ENCODE peak calls at places on chromosome 2, in seven cellular contexts. J, U, S, Z, D, T and B are unnamed samples.

GRCh38 chr2:56017784-56018183 is 94.2 kb upstream of the EFEMP1 start:
- DNase-seq in J (no peak), U (no peak), S (no peak), Z (no peak), D (no peak), T (no peak), B (no peak)

GRCh38 chr2:196287541-196287940 is 116.2 kb upstream of the STK17B start:
- DNase-seq in J (no peak), U (no peak), S (no peak), Z (no peak), D (no peak), T (no peak), B (no peak)

GRCh38 chr2:28821295-28821958 is 10.8 kb downstream of the SPDYA start:
- DNase-seq in J (no peak), U (peak; percentile 73), S (peak; percentile 48), Z (peak; percentile 39), D (peak; percentile 73), T (peak; percentile 57), B (peak; percentile 35)

GRCh38 chr2:215032153-215032552 is 106.3 kb downstream of the ABCA12 start:
- DNase-seq in J (no peak), U (no peak), S (no peak), Z (no peak), D (no peak), T (no peak), B (no peak)

GRCh38 chr2:237235383-237236095 is 149.8 kb downstream of the COPS8 start:
- DNase-seq in J (peak; percentile 71), U (peak; percentile 78), S (no peak), Z (no peak), D (no peak), T (peak; percentile 89), B (no peak)

GRCh38 chr2:48328159-48328816 is 201.7 kb upstream of the STON1 start:
- DNase-seq in J (no peak), U (no peak), S (no peak), Z (no peak), D (no peak), T (no peak), B (no peak)

GRCh38 chr2:20496477-20496876 is 49.6 kb downstream of the RHOB start:
- DNase-seq in J (no peak), U (no peak), S (no peak), Z (no peak), D (no peak), T (no peak), B (no peak)

GRCh38 chr2:30927561-30928075 is 120.4 kb upstream of the CAPN13 start:
- DNase-seq in J (no peak), U (no peak), S (no peak), Z (no peak), D (no peak), T (no peak), B (no peak)

GRCh38 chr2:118661184-118661583 is 186.3 kb downstream of the EN1 start:
- DNase-seq in J (no peak), U (no peak), S (no peak), Z (no peak), D (no peak), T (no peak), B (no peak)

GRCh38 chr2:19785867-19786266 is 115.9 kb downstream of the TTC32 start:
- DNase-seq in J (no peak), U (no peak), S (no peak), Z (no peak), D (no peak), T (no peak), B (no peak)

GRCh38 chr2:102660070-102660469 is 40.7 kb downstream of the SLC9A2 start:
- DNase-seq in J (no peak), U (no peak), S (no peak), Z (no peak), D (no peak), T (no peak), B (no peak)

GRCh38 chr2:216107760-216108159 is 1.4 kb upstream of the XRCC5 start:
- DNase-seq in J (no peak), U (no peak), S (no peak), Z (no peak), D (no peak), T (no peak), B (no peak)

GRCh38 chr2:71578665-71579371 is 125.5 kb downstream of the DYSF start:
- DNase-seq in J (peak; percentile 69), U (no peak), S (no peak), Z (no peak), D (no peak), T (no peak), B (no peak)

GRCh38 chr2:174615951-174616436 is 18.4 kb upstream of the WIPF1 start:
- DNase-seq in J (peak; percentile 54), U (peak; percentile 38), S (no peak), Z (no peak), D (no peak), T (peak; percentile 72), B (no peak)

GRCh38 chr2:241817126-241817820 is 8.3 kb downstream of the NEU4 start:
- DNase-seq in J (peak; percentile 21), U (no peak), S (no peak), Z (no peak), D (no peak), T (no peak), B (no peak)

GRCh38 chr2:37558622-37559021 is 112.8 kb downstream of the CDC42EP3 start:
- DNase-seq in J (peak; percentile 55), U (no peak), S (no peak), Z (no peak), D (peak; percentile 36), T (no peak), B (peak; percentile 27)

GRCh38 chr2:3338360-3338759 is 39.3 kb downstream of the EIPR1 start:
- DNase-seq in J (no peak), U (no peak), S (no peak), Z (no peak), D (no peak), T (no peak), B (no peak)

GRCh38 chr2:113799375-113799774 is 42.9 kb upstream of the SLC35F5 start:
- DNase-seq in J (no peak), U (no peak), S (no peak), Z (no peak), D (peak; percentile 67), T (no peak), B (no peak)

GRCh38 chr2:176924909-176925548 is 287.6 kb upstream of the HNRNPA3 start:
- DNase-seq in J (no peak), U (no peak), S (no peak), Z (no peak), D (no peak), T (no peak), B (no peak)

GRCh38 chr2:235723811-235724465 is 230.1 kb downstream of the AGAP1 start:
- DNase-seq in J (no peak), U (no peak), S (no peak), Z (no peak), D (no peak), T (no peak), B (no peak)

GRCh38 chr2:160229591-160229990 is 29.5 kb upstream of the ITGB6 start:
- DNase-seq in J (no peak), U (peak; percentile 74), S (no peak), Z (no peak), D (no peak), T (peak; percentile 84), B (no peak)

GRCh38 chr2:230161180-230161579 is 58.6 kb downstream of the SP110 start:
- DNase-seq in J (no peak), U (no peak), S (no peak), Z (no peak), D (no peak), T (peak; percentile 66), B (no peak)

GRCh38 chr2:121046335-121046734 is 238.7 kb downstream of the TFCP2L1 start:
- DNase-seq in J (no peak), U (peak; percentile 65), S (no peak), Z (no peak), D (no peak), T (no peak), B (no peak)

GRCh38 chr2:26035110-26035728 is 1.3 kb downstream of the RAB10 start:
- DNase-seq in J (no peak), U (peak; percentile 10), S (no peak), Z (no peak), D (peak; percentile 13), T (peak; percentile 32), B (no peak)

GRCh38 chr2:217930783-217931563 is 71.8 kb downstream of the TNS1 start:
- DNase-seq in J (no peak), U (no peak), S (no peak), Z (no peak), D (no peak), T (no peak), B (peak; percentile 65)

GRCh38 chr2:98734157-98734556 is 3.2 kb upstream of the MGAT4A start:
- DNase-seq in J (no peak), U (no peak), S (no peak), Z (no peak), D (peak; percentile 50), T (no peak), B (peak; percentile 49)

GRCh38 chr2:14530506-14530905 is 102.0 kb upstream of the LRATD1 start:
- DNase-seq in J (no peak), U (peak; percentile 33), S (no peak), Z (no peak), D (no peak), T (peak; percentile 53), B (no peak)

GRCh38 chr2:239942871-239943311 is 82.3 kb downstream of the NDUFA10 start:
- DNase-seq in J (no peak), U (no peak), S (no peak), Z (no peak), D (no peak), T (no peak), B (no peak)

GRCh38 chr2:190723397-190724090 is 74.7 kb downstream of the NAB1 start:
- DNase-seq in J (no peak), U (no peak), S (no peak), Z (no peak), D (no peak), T (peak; percentile 9), B (no peak)

GRCh38 chr2:205633994-205634393 is 48.3 kb upstream of the NRP2 start:
- DNase-seq in J (no peak), U (no peak), S (no peak), Z (no peak), D (no peak), T (peak; percentile 52), B (no peak)